ENCODE peak calls at places on chromosomes 13 and 19, in nine cellular contexts. G is psoas muscle, C is astrocyte of the cerebellum, U is GM12865, M is ascending aorta, J is neural crest cell, W is cardiac fibroblast, D is foreskin keratinocyte, P is heart left ventricle. O is an unnamed sample.

GRCh38 chr13:48265217-48265815 is 32.3 kb downstream of the ITM2B start:
- DNase-seq in C (no peak), W (no peak), P (no peak), U (peak), D (no peak), M (no peak), G (no peak), J (no peak), O (no peak)

GRCh38 chr13:47904239-47904638 is 96.8 kb downstream of the SUCLA2 start:
- DNase-seq in W (no peak), J (no peak), D (no peak), M (no peak), G (no peak), C (no peak), U (no peak), P (no peak), O (no peak)

GRCh38 chr19:33988601-33989000 is 183.7 kb upstream of the LSM14A start:
- DNase-seq in M (no peak), P (no peak), G (no peak), W (no peak), J (no peak), C (no peak), D (no peak), U (no peak), O (no peak)

GRCh38 chr13:81874681-81875661 is 1534.0 kb upstream of the SPRY2 start:
- DNase-seq in D (no peak), P (no peak), U (no peak), J (no peak), C (no peak), M (no peak), G (no peak), W (no peak), O (no peak)

GRCh38 chr13:41668130-41668757 is 210.9 kb downstream of the RGCC start:
- DNase-seq in J (peak), P (peak), U (peak), G (peak), C (peak), M (no peak), D (peak), W (peak), O (no peak)

GRCh38 chr13:79398169-79398568 is 7.9 kb downstream of the RBM26 start:
- DNase-seq in U (no peak), D (no peak), W (no peak), C (no peak), G (no peak), M (no peak), J (no peak), P (no peak), O (no peak)

GRCh38 chr19:43718627-43719377 is 2.9 kb downstream of the IRGC start:
- DNase-seq in M (no peak), D (no peak), W (no peak), J (no peak), U (no peak), P (no peak), C (no peak), G (no peak), O (no peak)

GRCh38 chr13:50783940-50784339 is 59.6 kb downstream of the DLEU7 start:
- DNase-seq in C (no peak), U (no peak), J (no peak), P (no peak), D (no peak), W (no peak), G (no peak), M (no peak), O (no peak)

GRCh38 chr19:39870171-39870971 is 24.2 kb upstream of the FBL start:
- DNase-seq in D (no peak), P (no peak), M (no peak), G (no peak), W (no peak), U (no peak), C (no peak), J (no peak), O (peak)

GRCh38 chr19:16626796-16627193 is 1.2 kb downstream of the MED26 start:
- DNase-seq in M (no peak), W (no peak), J (no peak), P (no peak), U (no peak), G (no peak), D (no peak), C (no peak), O (no peak)

GRCh38 chr13:109743706-109744453 is 42.5 kb downstream of the IRS2 start:
- DNase-seq in M (no peak), G (no peak), C (no peak), U (peak), W (peak), J (no peak), D (peak), P (no peak), O (no peak)

GRCh38 chr19:19485161-19485997 is 30.0 kb downstream of the TSSK6 start:
- DNase-seq in C (no peak), P (no peak), D (no peak), G (no peak), J (no peak), U (peak), W (peak), M (no peak), O (no peak)

GRCh38 chr19:55579766-55580621 is 654 bp downstream of the ZNF579 start:
- DNase-seq in C (no peak), P (no peak), D (no peak), G (no peak), J (no peak), M (no peak), U (no peak), W (peak), O (no peak)

GRCh38 chr13:30094015-30094533 is 213.3 kb downstream of the KATNAL1 start:
- DNase-seq in M (no peak), P (no peak), W (no peak), D (no peak), U (no peak), J (no peak), C (no peak), G (no peak), O (no peak)

GRCh38 chr13:38159710-38160109 is 189.9 kb upstream of the UFM1 start:
- DNase-seq in C (no peak), D (no peak), U (no peak), P (no peak), W (no peak), G (no peak), M (no peak), J (no peak), O (no peak)

GRCh38 chr13:29923554-29924481 is 73.4 kb upstream of the UBL3 start:
- DNase-seq in G (peak), D (peak), P (peak), M (peak), C (peak), W (peak), U (peak), J (no peak), O (no peak)

GRCh38 chr13:76632388-76633044 is 253.7 kb downstream of the KCTD12 start:
- DNase-seq in W (no peak), P (no peak), M (no peak), U (peak), G (no peak), D (no peak), C (no peak), J (no peak), O (no peak)

GRCh38 chr13:98370806-98371553 is 193.9 kb upstream of the RNF113B start:
- DNase-seq in C (peak), U (no peak), M (no peak), W (peak), J (no peak), G (no peak), D (no peak), P (peak), O (no peak)

GRCh38 chr13:40102854-40103253 is 447.4 kb downstream of the COG6 start:
- DNase-seq in G (no peak), C (no peak), P (no peak), J (no peak), D (peak), W (peak), M (no peak), U (no peak), O (no peak)

GRCh38 chr13:35857769-35858168 is 273.4 kb downstream of the DCLK1 start:
- DNase-seq in C (no peak), J (no peak), G (no peak), M (no peak), U (no peak), P (no peak), W (peak), D (no peak), O (no peak)

GRCh38 chr19:53467138-53467502 is 413 bp upstream of the ZNF813 start:
- DNase-seq in G (no peak), C (no peak), U (no peak), P (no peak), M (no peak), J (no peak), W (no peak), D (no peak), O (no peak)

GRCh38 chr19:29928831-29929230 is 13.2 kb upstream of the URI1 start:
- DNase-seq in P (no peak), U (peak), W (no peak), M (no peak), J (no peak), D (no peak), G (no peak), C (no peak), O (no peak)

GRCh38 chr19:38478273-38478971 is 44.9 kb downstream of the RYR1 start:
- DNase-seq in C (no peak), U (peak), G (no peak), M (no peak), D (no peak), J (peak), W (no peak), P (no peak), O (no peak)

GRCh38 chr19:48362716-48363499 is 832 bp downstream of the TMEM143 start:
- DNase-seq in G (peak), D (peak), W (peak), J (peak), U (peak), P (peak), M (peak), C (peak), O (peak)

GRCh38 chr13:85693889-85694511 is 105.2 kb downstream of the SLITRK6 start:
- DNase-seq in D (peak), J (no peak), M (no peak), U (no peak), W (no peak), P (no peak), G (no peak), C (no peak), O (no peak)

GRCh38 chr19:33434090-33434885 is 60.8 kb downstream of the CEBPG start:
- DNase-seq in D (no peak), P (no peak), U (no peak), W (no peak), C (no peak), M (no peak), G (no peak), J (no peak), O (peak)

GRCh38 chr19:9865732-9866627 is 30.9 kb downstream of the PIN1 start:
- DNase-seq in U (peak), W (no peak), C (no peak), D (no peak), M (no peak), G (no peak), P (no peak), J (no peak), O (no peak)

GRCh38 chr19:39927524-39928356 is 6.7 kb downstream of the FCGBP start:
- DNase-seq in P (no peak), C (no peak), D (no peak), W (no peak), J (no peak), U (no peak), G (no peak), M (no peak), O (no peak)

GRCh38 chr13:75505327-75505726 is 23.4 kb upstream of the TBC1D4 start:
- DNase-seq in M (no peak), P (no peak), C (no peak), J (no peak), U (no peak), D (no peak), W (no peak), G (no peak), O (no peak)

GRCh38 chr19:3366761-3367571 is 583 bp downstream of the NFIC start:
- DNase-seq in J (no peak), M (no peak), G (peak), U (peak), W (no peak), C (no peak), P (no peak), D (no peak), O (no peak)

GRCh38 chr19:3606690-3607289 is at the start of gene TBXA2R:
- DNase-seq in D (no peak), J (no peak), W (peak), U (no peak), P (peak), M (peak), C (no peak), G (peak), O (no peak)

GRCh38 chr19:56670961-56671612 is 470 bp downstream of the ZNF835 start:
- DNase-seq in J (no peak), M (no peak), P (peak), W (no peak), G (no peak), U (no peak), C (no peak), D (no peak), O (no peak)

GRCh38 chr13:74080762-74081161 is 53.4 kb downstream of the KLF12 start:
- DNase-seq in G (no peak), D (no peak), J (no peak), C (no peak), U (no peak), P (no peak), M (no peak), W (no peak), O (no peak)

GRCh38 chr13:93723316-93723715 is 496.7 kb downstream of the GPC6 start:
- DNase-seq in P (no peak), D (no peak), W (no peak), G (no peak), C (no peak), M (no peak), J (no peak), U (no peak), O (no peak)

GRCh38 chr19:45670670-45671453 is 2.8 kb downstream of the GIPR start:
- DNase-seq in G (peak), C (no peak), U (peak), P (peak), D (peak), W (peak), M (no peak), J (peak), O (no peak)

GRCh38 chr13:113874579-113875428 is 10.9 kb upstream of the GAS6 start:
- DNase-seq in U (peak), G (no peak), C (no peak), J (no peak), W (no peak), D (no peak), P (no peak), M (no peak), O (no peak)

GRCh38 chr19:41845051-41845590 is 279 bp downstream of the DMRTC2 start:
- DNase-seq in D (no peak), M (no peak), J (no peak), P (no peak), U (no peak), C (no peak), W (no peak), G (no peak), O (no peak)

GRCh38 chr13:98539655-98540054 is 37.3 kb downstream of the STK24 start:
- DNase-seq in C (no peak), M (no peak), D (no peak), W (no peak), G (no peak), J (no peak), P (no peak), U (no peak), O (no peak)

GRCh38 chr13:73072501-73072900 is 13.7 kb downstream of the KLF5 start:
- DNase-seq in M (no peak), J (no peak), U (no peak), W (peak), P (no peak), D (no peak), G (no peak), C (no peak), O (no peak)

GRCh38 chr13:73073050-73073449 is 14.2 kb downstream of the KLF5 start:
- DNase-seq in M (no peak), G (no peak), U (no peak), J (no peak), D (no peak), W (peak), P (no peak), C (no peak), O (no peak)

GRCh38 chr13:73076013-73076412 is 17.2 kb downstream of the KLF5 start:
- DNase-seq in J (no peak), M (no peak), W (no peak), C (no peak), P (no peak), G (no peak), U (no peak), D (no peak), O (no peak)

GRCh38 chr13:73075546-73075945 is 16.7 kb downstream of the KLF5 start:
- DNase-seq in D (no peak), M (no peak), P (no peak), G (no peak), W (no peak), C (no peak), U (no peak), J (no peak), O (no peak)

GRCh38 chr13:73074101-73074500 is 15.3 kb downstream of the KLF5 start:
- DNase-seq in D (no peak), J (no peak), P (no peak), G (no peak), U (peak), C (no peak), M (no peak), W (peak), O (no peak)
- TF ChIP-seq CTCF in D (no peak), J (no peak), P (no peak), G (no peak), U (no peak), C (no peak), M (no peak), W (no peak), O (no peak)

GRCh38 chr19:58366576-58367430 is 4.3 kb upstream of the ZNF497 start:
- DNase-seq in U (no peak), M (no peak), G (no peak), W (no peak), D (no peak), C (no peak), J (no peak), P (no peak), O (no peak)
- TF ChIP-seq CTCF in U (no peak), M (no peak), G (no peak), W (no peak), D (no peak), C (no peak), J (no peak), P (no peak), O (no peak)

GRCh38 chr13:49649244-49649962 is 21.1 kb downstream of the ARL11 start:
- DNase-seq in C (no peak), M (no peak), W (peak), G (no peak), D (no peak), P (no peak), J (no peak), U (no peak), O (no peak)
- TF ChIP-seq CTCF in C (peak), M (no peak), W (peak), G (peak), D (peak), P (peak), J (peak), U (no peak), O (peak)

GRCh38 chr19:18456279-18456678 is 18.3 kb upstream of the ISYNA1 start:
- DNase-seq in W (no peak), D (no peak), U (no peak), M (no peak), G (no peak), P (no peak), J (no peak), C (no peak), O (no peak)

GRCh38 chr19:18450021-18450933 is 12.3 kb upstream of the ISYNA1 start:
- DNase-seq in J (no peak), G (peak), D (no peak), W (no peak), C (no peak), P (no peak), U (no peak), M (no peak), O (no peak)

GRCh38 chr19:18452386-18452785 is 14.5 kb upstream of the ISYNA1 start:
- DNase-seq in C (no peak), G (no peak), P (no peak), D (no peak), U (no peak), J (no peak), M (no peak), W (no peak), O (no peak)

GRCh38 chr19:18450934-18451836 is 13.3 kb upstream of the ISYNA1 start:
- DNase-seq in W (peak), P (peak), D (no peak), C (no peak), J (peak), M (no peak), U (peak), G (peak), O (no peak)

GRCh38 chr19:18453269-18454024 is 15.5 kb upstream of the ISYNA1 start:
- DNase-seq in J (no peak), M (no peak), C (no peak), U (no peak), D (no peak), W (no peak), P (no peak), G (no peak), O (no peak)
- TF ChIP-seq CTCF in J (no peak), M (no peak), C (no peak), U (no peak), D (no peak), W (no peak), P (no peak), G (no peak), O (no peak)

DNA sequence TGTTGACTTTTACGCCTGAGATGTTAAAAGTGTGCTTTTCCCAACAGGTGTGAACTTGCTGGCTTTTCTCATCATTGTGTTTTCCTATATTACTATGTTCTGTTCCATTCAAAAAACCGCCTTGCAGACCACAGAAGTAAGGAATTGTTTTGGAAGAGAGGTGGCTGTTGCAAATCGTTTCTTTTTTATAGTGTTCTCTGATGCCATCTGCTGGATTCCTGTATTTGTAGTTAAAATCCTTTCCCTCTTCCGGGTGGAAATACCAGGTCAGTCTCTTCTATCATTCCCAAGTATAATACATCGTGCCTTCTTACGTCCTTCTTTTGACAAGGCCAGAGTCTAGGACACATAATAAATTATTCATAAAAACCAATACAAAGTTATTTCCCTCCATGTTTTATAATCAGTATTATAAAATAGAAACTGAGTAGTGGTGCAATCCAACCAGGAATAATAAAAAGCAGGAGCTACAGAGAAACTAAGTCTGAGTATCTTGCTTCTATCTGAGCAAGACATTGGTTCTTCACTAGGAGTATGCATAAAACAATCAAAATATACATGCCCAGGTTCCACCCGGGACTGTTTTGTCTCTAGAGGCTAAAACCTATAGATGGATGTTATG is 57.9 kb downstream of the RXFP2 start:
- DNase-seq in P (no peak), W (peak), J (no peak), U (no peak), G (no peak), M (no peak), D (no peak), C (peak), O (no peak)
- TF ChIP-seq CTCF in P (peak), W (peak), J (peak), U (no peak), G (peak), M (peak), D (peak), C (peak), O (peak)

DNA sequence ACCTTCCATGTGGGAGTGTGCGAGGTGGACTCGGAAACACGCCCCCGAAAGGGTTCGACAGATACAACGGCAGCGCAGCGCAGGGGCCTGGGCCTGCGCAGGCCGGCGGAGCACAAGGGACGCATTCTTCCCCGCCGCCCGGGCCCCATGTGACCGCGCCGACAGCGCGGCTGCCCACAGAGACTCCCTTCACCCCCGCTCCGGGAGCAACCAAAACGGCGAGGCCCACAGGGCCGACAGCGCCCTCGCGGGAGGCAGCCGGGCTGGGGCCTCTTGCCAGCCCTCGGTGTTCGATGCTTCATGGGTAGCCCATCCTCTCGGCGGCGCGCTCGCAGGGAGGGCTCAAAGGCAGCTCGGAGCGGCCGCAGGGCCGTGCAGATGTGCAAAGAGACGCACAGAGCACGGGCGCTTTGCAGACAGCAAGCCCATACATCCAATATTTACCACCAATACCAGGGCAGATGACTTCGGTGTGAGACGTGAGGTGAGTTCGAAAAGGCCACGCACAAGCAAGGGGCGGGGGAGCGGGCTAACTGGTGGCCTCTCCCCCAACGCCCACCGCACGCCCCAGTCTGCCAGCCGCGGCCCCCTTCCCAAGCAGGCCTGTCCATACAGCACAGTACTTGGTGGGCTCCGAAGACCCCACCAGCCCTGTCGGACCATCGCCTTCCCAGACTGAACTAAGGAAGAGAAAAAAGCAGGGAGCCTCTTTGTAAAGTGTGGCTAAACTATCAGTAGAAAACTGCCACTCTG is 89.9 kb downstream of the CRYL1 start:
- DNase-seq in M (no peak), J (no peak), U (no peak), D (no peak), P (no peak), C (no peak), W (no peak), G (no peak), O (no peak)
- TF ChIP-seq CTCF in M (no peak), J (no peak), U (no peak), D (no peak), P (no peak), C (no peak), W (no peak), G (no peak), O (no peak)

O was measured in chondrocyte.